ENCODE peak calls at places on chromosomes 7 and 10, in six cellular contexts. One of them, this sample, is unnamed.

GRCh38 chr7:338295-339061 is 48.5 kb downstream of the FOXL3 start:
- DNase-seq in esophagus squamous epithelium: no peak
- DNase-seq in foreskin fibroblast: no peak
- DNase-seq in CD8-positive, alpha-beta T cell: no peak
- DNase-seq in AG04450: no peak
- DNase-seq in Calu3: no peak
- DNase-seq in this sample: no peak

GRCh38 chr10:96257944-96258343 is 13.4 kb downstream of the BLNK start:
- DNase-seq in AG04450: no peak
- DNase-seq in Calu3: no peak
- DNase-seq in foreskin fibroblast: no peak
- DNase-seq in CD8-positive, alpha-beta T cell: no peak
- DNase-seq in esophagus squamous epithelium: no peak
- DNase-seq in this sample: peak

GRCh38 chr10:89355373-89355772 is 22.5 kb upstream of the IFIT1B start:
- DNase-seq in CD8-positive, alpha-beta T cell: no peak
- DNase-seq in esophagus squamous epithelium: no peak
- DNase-seq in Calu3: no peak
- DNase-seq in AG04450: no peak
- DNase-seq in foreskin fibroblast: peak
- DNase-seq in this sample: no peak

GRCh38 chr7:65722361-65722792 is 150.5 kb upstream of the VKORC1L1 start:
- DNase-seq in esophagus squamous epithelium: no peak
- DNase-seq in Calu3: peak
- DNase-seq in AG04450: no peak
- DNase-seq in foreskin fibroblast: peak
- DNase-seq in CD8-positive, alpha-beta T cell: peak
- DNase-seq in this sample: peak

GRCh38 chr7:156532016-156532602 is 108.5 kb upstream of the RNF32 start:
- DNase-seq in foreskin fibroblast: no peak
- DNase-seq in esophagus squamous epithelium: no peak
- DNase-seq in AG04450: no peak
- DNase-seq in Calu3: no peak
- DNase-seq in CD8-positive, alpha-beta T cell: no peak
- DNase-seq in this sample: no peak

GRCh38 chr10:84256510-84257342 is 11.9 kb downstream of the RGR start:
- DNase-seq in esophagus squamous epithelium: no peak
- DNase-seq in AG04450: no peak
- DNase-seq in Calu3: peak
- DNase-seq in CD8-positive, alpha-beta T cell: peak
- DNase-seq in foreskin fibroblast: peak
- DNase-seq in this sample: peak

GRCh38 chr10:84424731-84425165 is 96.4 kb downstream of the CCSER2 start:
- DNase-seq in foreskin fibroblast: peak
- DNase-seq in esophagus squamous epithelium: no peak
- DNase-seq in CD8-positive, alpha-beta T cell: no peak
- DNase-seq in Calu3: peak
- DNase-seq in AG04450: peak
- DNase-seq in this sample: peak

GRCh38 chr10:91551856-91552255 is 81.0 kb downstream of the PPP1R3C start:
- DNase-seq in Calu3: peak
- DNase-seq in esophagus squamous epithelium: no peak
- DNase-seq in foreskin fibroblast: peak
- DNase-seq in CD8-positive, alpha-beta T cell: no peak
- DNase-seq in AG04450: peak
- DNase-seq in this sample: peak

GRCh38 chr7:36967387-36967786 is 243.1 kb upstream of the AOAH start:
- DNase-seq in foreskin fibroblast: peak
- DNase-seq in esophagus squamous epithelium: no peak
- DNase-seq in AG04450: peak
- DNase-seq in CD8-positive, alpha-beta T cell: no peak
- DNase-seq in Calu3: peak
- DNase-seq in this sample: peak

DNA sequence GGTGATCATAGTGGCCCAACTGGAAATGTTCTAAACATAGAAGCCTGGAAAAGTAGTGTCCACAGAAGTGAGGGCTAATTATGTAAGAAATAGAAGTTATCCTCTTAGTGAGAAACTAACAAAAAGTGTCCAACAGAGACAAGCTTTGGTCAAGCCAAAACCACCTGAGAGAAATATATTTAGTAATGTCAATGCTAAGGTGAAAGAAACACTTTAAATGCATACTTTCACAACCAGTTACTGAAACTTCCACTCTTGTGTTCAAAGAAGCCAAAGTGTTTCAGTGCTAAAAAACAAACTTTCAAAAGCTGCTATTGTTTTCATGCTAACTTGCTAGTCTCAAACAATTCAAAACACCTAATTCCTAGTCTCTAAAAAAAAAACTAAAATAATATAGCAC is 18.1 kb downstream of the RAB11FIP2 start:
- DNase-seq in CD8-positive, alpha-beta T cell: no peak
- DNase-seq in esophagus squamous epithelium: no peak
- DNase-seq in Calu3: no peak
- DNase-seq in AG04450: no peak
- DNase-seq in foreskin fibroblast: no peak
- DNase-seq in this sample: no peak
- TF ChIP-seq CTCF in CD8-positive, alpha-beta T cell: no peak
- TF ChIP-seq CTCF in esophagus squamous epithelium: no peak
- TF ChIP-seq CTCF in Calu3: no peak
- TF ChIP-seq CTCF in AG04450: no peak
- TF ChIP-seq CTCF in foreskin fibroblast: no peak
- TF ChIP-seq CTCF in this sample: no peak

GRCh38 chr10:79142064-79142491 is 73.3 kb downstream of the ZMIZ1 start:
- DNase-seq in AG04450: no peak
- DNase-seq in Calu3: no peak
- DNase-seq in CD8-positive, alpha-beta T cell: no peak
- DNase-seq in esophagus squamous epithelium: no peak
- DNase-seq in foreskin fibroblast: peak
- DNase-seq in this sample: no peak
- TF ChIP-seq CTCF in AG04450: no peak
- TF ChIP-seq CTCF in Calu3: no peak
- TF ChIP-seq CTCF in CD8-positive, alpha-beta T cell: no peak
- TF ChIP-seq CTCF in esophagus squamous epithelium: no peak
- TF ChIP-seq CTCF in foreskin fibroblast: no peak
- TF ChIP-seq CTCF in this sample: no peak

GRCh38 chr7:5626456-5626855 is 155.0 kb downstream of the RNF216 start:
- DNase-seq in foreskin fibroblast: no peak
- DNase-seq in Calu3: no peak
- DNase-seq in AG04450: no peak
- DNase-seq in esophagus squamous epithelium: no peak
- DNase-seq in CD8-positive, alpha-beta T cell: no peak
- DNase-seq in this sample: no peak
- TF ChIP-seq CTCF in foreskin fibroblast: no peak
- TF ChIP-seq CTCF in Calu3: no peak
- TF ChIP-seq CTCF in AG04450: no peak
- TF ChIP-seq CTCF in esophagus squamous epithelium: no peak
- TF ChIP-seq CTCF in CD8-positive, alpha-beta T cell: no peak
- TF ChIP-seq CTCF in this sample: no peak

DNA sequence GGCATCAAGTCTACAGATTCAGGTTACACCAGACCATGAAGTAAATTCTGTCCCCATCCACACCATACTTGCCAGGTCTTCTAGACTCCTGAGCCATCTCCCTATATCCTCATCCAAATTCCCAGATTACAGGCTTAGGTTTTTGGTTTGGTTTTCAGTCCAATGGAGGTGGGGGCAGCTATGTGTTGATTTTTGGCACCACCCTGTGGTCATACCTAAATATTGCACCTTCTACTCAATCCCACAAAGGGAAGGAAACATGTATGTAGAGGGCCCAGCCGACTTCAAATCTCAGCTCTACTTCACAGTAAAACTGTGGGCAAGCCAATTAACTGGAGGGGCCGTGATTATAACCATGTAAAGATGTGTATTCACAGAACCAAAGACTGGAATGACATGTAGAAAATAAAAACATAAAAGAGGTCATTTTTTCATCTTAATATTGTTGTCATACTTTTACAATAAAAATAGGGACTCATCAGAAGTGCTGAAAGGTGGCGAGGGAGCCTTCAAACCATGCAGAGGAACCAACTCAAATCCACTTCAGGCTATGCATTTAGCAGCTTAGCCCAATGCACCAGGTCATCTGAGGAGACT is 19.8 kb downstream of the ERCC6 start:
- DNase-seq in CD8-positive, alpha-beta T cell: no peak
- DNase-seq in esophagus squamous epithelium: no peak
- DNase-seq in Calu3: peak
- DNase-seq in foreskin fibroblast: peak
- DNase-seq in AG04450: no peak
- DNase-seq in this sample: peak
- TF ChIP-seq CTCF in CD8-positive, alpha-beta T cell: peak
- TF ChIP-seq CTCF in esophagus squamous epithelium: peak
- TF ChIP-seq CTCF in Calu3: peak
- TF ChIP-seq CTCF in foreskin fibroblast: peak
- TF ChIP-seq CTCF in AG04450: peak
- TF ChIP-seq CTCF in this sample: peak

GRCh38 chr7:109476409-109476808 is 906.7 kb downstream of the DNAJB9 start:
- DNase-seq in esophagus squamous epithelium: no peak
- DNase-seq in Calu3: no peak
- DNase-seq in CD8-positive, alpha-beta T cell: no peak
- DNase-seq in foreskin fibroblast: no peak
- DNase-seq in AG04450: no peak
- DNase-seq in this sample: no peak

GRCh38 chr7:109479388-109479787 is 909.7 kb downstream of the DNAJB9 start:
- DNase-seq in CD8-positive, alpha-beta T cell: no peak
- DNase-seq in esophagus squamous epithelium: no peak
- DNase-seq in Calu3: no peak
- DNase-seq in foreskin fibroblast: no peak
- DNase-seq in AG04450: no peak
- DNase-seq in this sample: no peak
- TF ChIP-seq CTCF in CD8-positive, alpha-beta T cell: no peak
- TF ChIP-seq CTCF in esophagus squamous epithelium: no peak
- TF ChIP-seq CTCF in Calu3: no peak
- TF ChIP-seq CTCF in foreskin fibroblast: no peak
- TF ChIP-seq CTCF in AG04450: no peak
- TF ChIP-seq CTCF in this sample: no peak